ENCODE peak calls at places on chromosome 3, in nine cellular contexts. P is HEK293T; M is NCI-H1105; T is activated effector memory CD4-positive, alpha-beta T cell treated with Interleukin-2 at 50 U/mL for 16 hours; D is H9; J is EH; H is RPMI8226; X is GM03348; C is GF-D8. O is an unnamed sample.

GRCh38 chr3:155292693-155293092 is 790 bp downstream of the STRIT1 start:
- DNase-seq in X (no peak), J (no peak), C (no peak), H (no peak), P (no peak), T (no peak), D (no peak), M (no peak), O (no peak)

GRCh38 chr3:65439641-65440040 is 599.1 kb downstream of the MAGI1 start:
- DNase-seq in H (peak), C (no peak), M (peak), D (peak), T (no peak), J (peak), X (peak), P (peak), O (peak)

GRCh38 chr3:15553749-15554148 is 32.2 kb upstream of the COLQ start:
- DNase-seq in C (no peak), M (no peak), X (no peak), T (no peak), D (no peak), J (no peak), H (no peak), P (no peak), O (no peak)

GRCh38 chr3:141072950-141073349 is 21.8 kb downstream of the SPSB4 start:
- DNase-seq in T (no peak), X (no peak), H (no peak), C (no peak), M (no peak), D (no peak), P (no peak), J (no peak), O (no peak)

GRCh38 chr3:174955513-174956001 is 96.4 kb downstream of the NAALADL2 start:
- DNase-seq in D (no peak), M (no peak), T (no peak), P (no peak), H (no peak), C (no peak), J (peak), X (peak), O (no peak)

GRCh38 chr3:112117826-112118571 is 15.0 kb downstream of the GCSAM start:
- DNase-seq in X (no peak), C (no peak), T (no peak), M (no peak), P (peak), H (peak), J (no peak), D (peak), O (no peak)

GRCh38 chr3:58586776-58587192 is 9.6 kb upstream of the FAM107A start:
- DNase-seq in C (no peak), P (no peak), X (no peak), J (no peak), H (no peak), D (peak), M (no peak), T (no peak), O (no peak)

GRCh38 chr3:67327582-67327981 is 326.8 kb downstream of the SUCLG2 start:
- DNase-seq in X (no peak), C (no peak), J (no peak), D (no peak), T (no peak), M (no peak), P (no peak), H (no peak), O (no peak)

GRCh38 chr3:126634803-126635202 is 20.1 kb downstream of the TXNRD3 start:
- DNase-seq in C (no peak), J (no peak), X (no peak), T (no peak), H (no peak), M (no peak), P (no peak), D (no peak), O (no peak)

GRCh38 chr3:126126811-126127431 is 43.0 kb upstream of the SLC41A3 start:
- DNase-seq in P (no peak), C (no peak), H (no peak), M (no peak), D (peak), X (no peak), T (no peak), J (no peak), O (no peak)

GRCh38 chr3:31704651-31705179 is 172.0 kb downstream of the STT3B start:
- DNase-seq in C (no peak), P (no peak), M (no peak), T (no peak), H (peak), D (no peak), J (peak), X (peak), O (peak)

GRCh38 chr3:152554980-152555379 is 280.0 kb upstream of the P2RY1 start:
- DNase-seq in P (no peak), T (no peak), D (no peak), C (no peak), X (no peak), H (no peak), M (no peak), J (peak), O (no peak)

GRCh38 chr3:30578479-30578878 is 27.9 kb upstream of the TGFBR2 start:
- DNase-seq in P (no peak), T (no peak), H (no peak), C (no peak), J (peak), M (no peak), D (no peak), X (peak), O (no peak)

GRCh38 chr3:127141921-127142730 is 50.8 kb upstream of the PRR23E start:
- DNase-seq in X (no peak), D (no peak), M (peak), P (no peak), H (no peak), J (no peak), T (no peak), C (no peak), O (no peak)

GRCh38 chr3:122964844-122965243 is 62.7 kb downstream of the SEMA5B start:
- DNase-seq in M (no peak), X (no peak), H (no peak), T (no peak), P (no peak), C (no peak), J (no peak), D (no peak), O (no peak)

GRCh38 chr3:121431717-121432517 is 113.9 kb downstream of the POLQ start:
- DNase-seq in X (peak), M (no peak), P (no peak), D (no peak), J (peak), C (no peak), T (peak), H (peak), O (peak)

GRCh38 chr3:87069963-87070362 is 79.0 kb upstream of the VGLL3 start:
- DNase-seq in X (no peak), J (peak), M (no peak), P (peak), T (no peak), D (no peak), H (no peak), C (no peak), O (no peak)

GRCh38 chr3:23712656-23713559 is 92.8 kb upstream of the UBE2E1 start:
- DNase-seq in T (no peak), C (no peak), M (no peak), J (peak), P (no peak), D (peak), H (no peak), X (peak), O (peak)

GRCh38 chr3:182682263-182683229 is 110.8 kb upstream of the ATP11B start:
- DNase-seq in J (peak), C (no peak), X (peak), M (peak), T (peak), P (peak), H (peak), D (peak), O (peak)

GRCh38 chr3:186209810-186210752 is 101.2 kb upstream of the ETV5 start:
- DNase-seq in H (peak), D (peak), M (peak), C (peak), J (peak), P (no peak), T (no peak), X (peak), O (peak)

GRCh38 chr3:183454064-183454463 is 25.6 kb upstream of the MCF2L2 start:
- DNase-seq in D (no peak), J (no peak), T (no peak), X (no peak), P (no peak), M (no peak), H (no peak), C (no peak), O (no peak)

GRCh38 chr3:127551971-127552370 is 38.6 kb downstream of the TPRA1 start:
- DNase-seq in P (no peak), C (no peak), D (no peak), X (no peak), T (no peak), H (no peak), M (no peak), J (no peak), O (no peak)

GRCh38 chr3:71069797-71070196 is 513.7 kb downstream of the FOXP1 start:
- DNase-seq in P (peak), H (peak), X (peak), T (peak), J (peak), C (peak), D (peak), M (peak), O (peak)

GRCh38 chr3:73055583-73056364 is 5.7 kb upstream of the EBLN2 start:
- DNase-seq in P (no peak), T (no peak), J (no peak), H (no peak), D (peak), X (no peak), C (no peak), M (no peak), O (no peak)

GRCh38 chr3:170502297-170502696 is 83.6 kb downstream of the SLC7A14 start:
- DNase-seq in M (no peak), P (no peak), H (no peak), T (no peak), X (peak), C (no peak), D (no peak), J (peak), O (no peak)

GRCh38 chr3:171862993-171863521 is 19.9 kb downstream of the TMEM212 start:
- DNase-seq in T (no peak), D (no peak), J (peak), P (no peak), C (no peak), X (no peak), H (no peak), M (no peak), O (no peak)

GRCh38 chr3:177295116-177295515 is 97.8 kb upstream of the TBL1XR1 start:
- DNase-seq in C (no peak), T (no peak), H (no peak), J (no peak), D (no peak), M (no peak), P (no peak), X (no peak), O (no peak)

GRCh38 chr3:126026277-126026751 is 57.3 kb downstream of the ROPN1B start:
- DNase-seq in P (no peak), T (no peak), C (no peak), D (no peak), H (no peak), J (no peak), M (no peak), X (no peak), O (no peak)

GRCh38 chr3:166362698-166363097 is 525.5 kb upstream of the BCHE start:
- DNase-seq in J (no peak), D (no peak), M (peak), C (no peak), P (no peak), T (no peak), X (no peak), H (no peak), O (no peak)

GRCh38 chr3:110414851-110415250 is 656.8 kb upstream of the NECTIN3 start:
- DNase-seq in X (peak), M (no peak), P (no peak), H (no peak), J (peak), C (no peak), T (no peak), D (no peak), O (no peak)

GRCh38 chr3:45981321-45982038 is 14.1 kb downstream of the FYCO1 start:
- DNase-seq in C (no peak), D (no peak), H (no peak), M (no peak), P (no peak), X (no peak), J (peak), T (no peak), O (no peak)

GRCh38 chr3:179898024-179898423 is 138.7 kb downstream of the PEX5L start:
- DNase-seq in P (peak), C (no peak), X (no peak), J (peak), D (peak), H (peak), M (peak), T (no peak), O (no peak)

GRCh38 chr3:33260104-33260503 is 17.1 kb upstream of the FBXL2 start:
- DNase-seq in D (no peak), H (no peak), T (no peak), P (no peak), M (no peak), C (no peak), J (no peak), X (no peak), O (no peak)

O was measured in heart right ventricle.